ENCODE peak calls at places on chromosome 14, in four cellular contexts. B is EL; Z is activated CD4-positive, alpha-beta T cell treated with anti-CD3 and anti-CD28 coated beads, Interleukin-2, amount 50 U/mL, for 1 hour; T is CD4-positive, alpha-beta T cell. U is an unnamed sample.

GRCh38 chr14:76937181-76938091 is 91.1 kb downstream of the IRF2BPL start:
- DNase-seq in B (peak), Z (no peak), T (no peak), U (no peak)

GRCh38 chr14:36281309-36281708 is 39.1 kb downstream of the MBIP start:
- DNase-seq in B (peak), Z (no peak), T (no peak), U (no peak)

GRCh38 chr14:83467811-83468210 is 1934.2 kb upstream of the SEL1L start:
- DNase-seq in B (peak), Z (no peak), T (no peak), U (no peak)

GRCh38 chr14:72714094-72714493 is 179.8 kb downstream of the DPF3 start:
- DNase-seq in B (no peak), Z (no peak), T (peak), U (peak)

GRCh38 chr14:69685716-69686115 is 74.3 kb downstream of the SUSD6 start:
- DNase-seq in B (no peak), Z (peak), T (no peak), U (no peak)

GRCh38 chr14:101444116-101444515 is 117.2 kb upstream of the DIO3 start:
- DNase-seq in B (peak), Z (no peak), T (no peak), U (no peak)

GRCh38 chr14:97379091-97379531 is 581.9 kb downstream of the VRK1 start:
- DNase-seq in B (no peak), Z (no peak), T (peak), U (peak)

GRCh38 chr14:93128785-93129459 is 13.2 kb upstream of the ITPK1 start:
- DNase-seq in B (no peak), Z (no peak), T (no peak), U (no peak)

GRCh38 chr14:87632796-87633195 is 360.2 kb downstream of the GALC start:
- DNase-seq in B (no peak), Z (no peak), T (no peak), U (no peak)

GRCh38 chr14:23299558-23299957 is 3.1 kb downstream of the PPP1R3E start:
- DNase-seq in B (peak), Z (no peak), T (no peak), U (no peak)

GRCh38 chr14:54440454-54440853 is 720 bp downstream of the CNIH1 start:
- DNase-seq in B (peak), Z (no peak), T (no peak), U (no peak)

GRCh38 chr14:90378249-90378648 is 18.6 kb upstream of the CALM1 start:
- DNase-seq in B (no peak), Z (no peak), T (no peak), U (no peak)

GRCh38 chr14:72574687-72575086 is 319.2 kb downstream of the DPF3 start:
- DNase-seq in B (no peak), Z (no peak), T (no peak), U (no peak)

GRCh38 chr14:103539056-103539825 is 10.2 kb downstream of the TRMT61A start:
- DNase-seq in B (no peak), Z (no peak), T (no peak), U (no peak)

GRCh38 chr14:73997108-73997943 is 21.8 kb downstream of the ENTPD5 start:
- DNase-seq in B (no peak), Z (no peak), T (no peak), U (no peak)

GRCh38 chr14:93706360-93706955 is 81.8 kb downstream of the PRIMA1 start:
- DNase-seq in B (no peak), Z (no peak), T (no peak), U (no peak)

GRCh38 chr14:72741836-72742681 is 151.8 kb downstream of the DPF3 start:
- DNase-seq in B (no peak), Z (no peak), T (no peak), U (no peak)

GRCh38 chr14:104239185-104239775 is 100.9 kb downstream of the KIF26A start:
- DNase-seq in B (no peak), Z (no peak), T (no peak), U (no peak)

GRCh38 chr14:51539571-51540037 is 112.1 kb upstream of the FRMD6 start:
- DNase-seq in B (peak), Z (no peak), T (no peak), U (no peak)

GRCh38 chr14:61183486-61183885 is 97.7 kb downstream of the TMEM30B start:
- DNase-seq in B (no peak), Z (no peak), T (no peak), U (no peak)

GRCh38 chr14:35349966-35350365 is 54.6 kb downstream of the NFKBIA start:
- DNase-seq in B (no peak), Z (no peak), T (no peak), U (no peak)

GRCh38 chr14:105299654-105300541 is 903 bp downstream of the BRF1 start:
- DNase-seq in B (peak), Z (no peak), T (no peak), U (peak)

GRCh38 chr14:55583942-55584468 is 4.0 kb downstream of the KTN1 start:
- DNase-seq in B (no peak), Z (no peak), T (no peak), U (no peak)

GRCh38 chr14:66974397-66975025 is 214.7 kb upstream of the GARIN2 start:
- DNase-seq in B (peak), Z (no peak), T (no peak), U (no peak)

GRCh38 chr14:74835607-74836250 is 40.2 kb downstream of the PROX2 start:
- DNase-seq in B (no peak), Z (no peak), T (no peak), U (no peak)

GRCh38 chr14:66206554-66206953 is 279.6 kb upstream of the CCDC196 start:
- DNase-seq in B (no peak), Z (no peak), T (no peak), U (no peak)

GRCh38 chr14:23910876-23911210 is 42.7 kb upstream of the DHRS4 start:
- DNase-seq in B (no peak), Z (no peak), T (no peak), U (no peak)

GRCh38 chr14:100654814-100655795 is 67.9 kb upstream of the BEGAIN start:
- DNase-seq in B (no peak), Z (peak), T (peak), U (peak)

GRCh38 chr14:105938055-105938863 is 411.9 kb downstream of the TMEM121 start:
- DNase-seq in B (no peak), Z (no peak), T (no peak), U (no peak)

GRCh38 chr14:51369814-51370213 is 129.8 kb downstream of the TMX1 start:
- DNase-seq in B (no peak), Z (peak), T (no peak), U (no peak)

GRCh38 chr14:104694475-104694950 is 5.1 kb downstream of the INF2 start:
- DNase-seq in B (no peak), Z (no peak), T (no peak), U (no peak)

GRCh38 chr14:52069617-52070431 is 965 bp upstream of the NID2 start:
- DNase-seq in B (peak), Z (no peak), T (no peak), U (no peak)